ENCODE peak calls at places on chromosomes 1 and 21, in four cellular contexts. P is RWPE2; G is heart left ventricle; K is activated naive CD8-positive, alpha-beta T cell treated with anti-CD3 and anti-CD28 coated beads, Interleukin-2, amount 10 ng/mL, durations not matched to agents 7 days and 5 days. N is an unnamed sample.

GRCh38 chr1:100036718-100037664 is 67.2 kb downstream of the SLC35A3 start:
- ATAC-seq in P (peak), G (no peak), K (no peak), N (peak)

GRCh38 chr1:198679535-198680173 is 40.8 kb downstream of the PTPRC start:
- ATAC-seq in P (no peak), G (no peak), K (no peak), N (no peak)

GRCh38 chr1:165383067-165383466 is 26.6 kb upstream of the LMX1A start:
- ATAC-seq in P (peak), G (peak), K (no peak), N (peak)

GRCh38 chr1:89855413-89856123 is 34.7 kb downstream of the LRRC8D start:
- ATAC-seq in P (peak), G (no peak), K (peak), N (peak)

GRCh38 chr1:14617791-14618190 is 19.3 kb downstream of the KAZN start:
- ATAC-seq in P (no peak), G (no peak), K (no peak), N (no peak)

GRCh38 chr1:64595871-64596515 is 126.1 kb downstream of the CACHD1 start:
- ATAC-seq in P (no peak), G (no peak), K (no peak), N (no peak)

GRCh38 chr1:76868916-76869315 is 1.6 kb downstream of the ST6GALNAC5 start:
- ATAC-seq in P (peak), G (no peak), K (no peak), N (peak)

GRCh38 chr21:36547464-36547863 is 67.5 kb upstream of the CLDN14 start:
- ATAC-seq in P (no peak), G (no peak), K (no peak), N (no peak)

GRCh38 chr1:235404190-235404589 is 37.0 kb downstream of the TBCE start:
- ATAC-seq in P (peak), G (no peak), K (no peak), N (peak)

GRCh38 chr21:42830456-42831455 is 48.6 kb downstream of the WDR4 start:
- ATAC-seq in P (no peak), G (no peak), K (no peak), N (no peak)

GRCh38 chr1:94044290-94044790 is 76.6 kb downstream of the ABCA4 start:
- ATAC-seq in P (no peak), G (peak), K (no peak), N (no peak)

GRCh38 chr1:75672528-75673393 is 51.7 kb upstream of the ACADM start:
- ATAC-seq in P (peak), G (no peak), K (no peak), N (peak)

GRCh38 chr1:12594966-12595838 is 22.8 kb downstream of the DHRS3 start:
- ATAC-seq in P (peak), G (no peak), K (peak), N (peak)

GRCh38 chr1:66563094-66563800 is 29.3 kb downstream of the SGIP1 start:
- ATAC-seq in P (peak), G (peak), K (no peak), N (peak)

GRCh38 chr1:67771152-67771551 is 62.1 kb downstream of the GNG12 start:
- ATAC-seq in P (peak), G (no peak), K (no peak), N (peak)

N was measured in SK-N-SH treated with all-trans-retinoic acid at 6 μM for 48 hours.